ENCODE peak calls at places on chromosomes 12 and 14, in four cellular contexts. W is sigmoid colon, O is body of pancreas, D is GM23338. E is an unnamed sample.

GRCh38 chr14:92651793-92652382 is 96.5 kb downstream of the LGMN start:
- DNase-seq in W (peak), O (peak), D (no peak), E (no peak)

GRCh38 chr12:67892289-67892688 is 97.0 kb upstream of the IFNG-AS1 start:
- DNase-seq in W (no peak), O (no peak), D (no peak), E (no peak)

GRCh38 chr14:93752980-93753561 is 35.2 kb downstream of the PRIMA1 start:
- DNase-seq in W (peak), O (no peak), D (no peak), E (no peak)

GRCh38 chr14:94543450-94544123 is 17.7 kb upstream of the SERPINA4 start:
- DNase-seq in W (no peak), O (peak), D (peak), E (no peak)

GRCh38 chr14:99790978-99791376 is 2.2 kb upstream of the EML1 start:
- DNase-seq in W (peak), O (peak), D (no peak), E (no peak)

GRCh38 chr12:46179693-46180452 is 89.0 kb downstream of the SLC38A1 start:
- DNase-seq in W (no peak), O (no peak), D (no peak), E (no peak)

GRCh38 chr12:15928870-15929571 is 17.9 kb downstream of the DERA start:
- DNase-seq in W (no peak), O (peak), D (peak), E (peak)

GRCh38 chr12:6367065-6367968 is 8.0 kb downstream of the SCNN1A start:
- DNase-seq in W (no peak), O (no peak), D (no peak), E (no peak)

GRCh38 chr14:50821471-50822464 is 9.2 kb downstream of the NIN start:
- DNase-seq in W (no peak), O (peak), D (peak), E (no peak)

GRCh38 chr14:98580131-98580678 is 691.8 kb downstream of the BCL11B start:
- DNase-seq in W (no peak), O (no peak), D (peak), E (peak)

GRCh38 chr14:80988192-80988591 is 32.8 kb downstream of the TSHR start:
- DNase-seq in W (no peak), O (no peak), D (no peak), E (no peak)

DNA sequence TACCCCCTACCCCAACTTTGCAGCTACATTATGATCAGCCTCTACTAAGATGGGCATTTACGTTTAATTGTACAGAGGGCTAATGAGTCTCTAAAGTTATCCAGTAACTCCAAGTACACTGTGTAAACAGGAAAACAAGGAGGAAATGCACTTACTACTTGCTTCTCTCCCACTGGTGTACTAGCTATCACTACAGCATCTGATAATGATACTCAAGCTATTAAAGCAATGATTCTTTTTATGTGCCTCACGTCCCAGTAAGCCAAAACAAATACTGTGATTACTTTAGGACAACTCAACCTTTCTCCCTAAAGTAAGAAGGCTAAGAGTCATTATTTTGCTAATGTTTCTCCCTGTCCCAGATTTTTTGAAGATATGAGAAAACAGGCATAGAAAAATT is 128.6 kb upstream of the CCDC175 start:
- DNase-seq in W (no peak), O (no peak), D (no peak), E (no peak)
- H3K4me3 ChIP-seq in W (no peak), O (no peak), D (no peak), E (no peak)

GRCh38 chr12:53699673-53700015 is 23.8 kb upstream of the ATP5MC2 start:
- DNase-seq in W (no peak), O (no peak), D (no peak), E (no peak)
- H3K27ac ChIP-seq in W (no peak), O (no peak), D (no peak), E (no peak)

GRCh38 chr14:21382886-21383847 is 652 bp downstream of the SUPT16H start:
- DNase-seq in W (peak), O (peak), D (peak), E (peak)

GRCh38 chr14:21379338-21379737 is 4.5 kb downstream of the SUPT16H start:
- DNase-seq in W (no peak), O (no peak), D (no peak), E (no peak)

GRCh38 chr14:21383848-21384493 is at the start of gene SUPT16H:
- DNase-seq in W (peak), O (peak), D (peak), E (peak)

GRCh38 chr14:21384494-21384851 is 654 bp upstream of the SUPT16H start:
- DNase-seq in W (no peak), O (no peak), D (no peak), E (no peak)

DNA sequence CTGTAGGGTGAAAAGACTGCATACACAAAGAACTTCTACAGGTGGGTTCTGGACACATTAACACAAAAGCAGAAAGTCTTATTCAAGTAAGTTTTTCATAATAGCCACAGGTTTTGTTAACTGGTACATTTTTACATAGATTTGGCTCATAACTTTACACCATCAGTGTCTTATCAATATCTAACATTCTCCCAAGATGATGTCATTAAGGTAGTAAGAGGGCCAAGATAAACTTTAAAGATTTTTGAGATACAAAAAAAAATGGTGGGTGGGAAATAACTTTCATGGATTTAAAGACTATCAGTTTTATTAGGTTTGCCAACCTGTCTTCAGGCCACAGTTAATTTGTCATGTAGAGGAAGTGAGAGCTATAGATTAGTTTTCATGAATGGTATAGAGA is 1.7 kb downstream of the SUPT16H start:
- DNase-seq in W (no peak), O (no peak), D (no peak), E (peak)
- H3K4me3 ChIP-seq in W (no peak), O (no peak), D (peak), E (peak)

DNA sequence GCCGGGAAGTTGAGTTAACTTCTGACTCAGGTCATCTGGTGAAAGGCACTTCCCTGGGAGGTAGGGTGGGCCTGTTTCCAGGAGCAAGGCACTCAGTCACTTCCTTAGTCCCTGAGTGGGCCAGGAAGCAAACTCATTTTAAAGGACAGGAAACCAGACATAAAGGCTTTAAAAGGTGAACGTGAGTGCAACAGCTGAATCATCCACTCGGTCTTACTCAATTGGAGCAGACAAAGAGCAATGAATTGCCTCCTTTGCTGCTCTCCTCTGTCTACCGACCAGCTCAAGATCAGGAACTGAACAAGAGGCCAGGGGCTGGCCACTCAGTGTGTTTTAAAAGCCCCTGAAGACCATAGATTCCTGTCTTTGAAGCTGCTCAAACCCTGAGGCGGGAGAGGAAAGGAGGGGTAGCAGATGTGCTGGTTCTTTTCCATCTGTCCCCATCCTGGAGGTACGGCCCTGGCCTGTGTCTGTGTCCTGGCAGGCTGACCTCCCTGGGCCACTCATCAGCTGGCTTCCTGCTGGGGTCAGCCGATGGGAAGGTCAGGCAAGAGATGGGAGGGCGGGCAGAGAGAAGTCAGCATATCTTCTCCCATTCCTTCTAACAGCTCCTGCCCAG is 148.9 kb downstream of the PPM1H start:
- DNase-seq in W (peak), O (peak), D (no peak), E (peak)
- H3K27ac ChIP-seq in W (peak), O (no peak), D (no peak), E (peak)

GRCh38 chr12:32560520-32560919 is 118.6 kb upstream of the DNM1L start:
- DNase-seq in W (no peak), O (no peak), D (no peak), E (no peak)

GRCh38 chr12:32561931-32562341 is 117.2 kb upstream of the DNM1L start:
- DNase-seq in W (no peak), O (no peak), D (no peak), E (no peak)

GRCh38 chr12:32559434-32559833 is 119.7 kb upstream of the DNM1L start:
- DNase-seq in W (no peak), O (no peak), D (no peak), E (peak)

GRCh38 chr12:32558941-32559340 is 120.2 kb upstream of the DNM1L start:
- DNase-seq in W (no peak), O (no peak), D (no peak), E (peak)
- H3K4me3 ChIP-seq in W (no peak), O (no peak), D (no peak), E (peak)